ENCODE peak calls at places on chromosomes 1 and 21, in five cellular contexts. P, Y, D, G and V are unnamed samples.

GRCh38 chr1:98496246-98496995 is 165.1 kb upstream of the SNX7 start:
- DNase-seq in P (no peak), Y (no peak), D (no peak), G (peak; percentile 11), V (no peak)

GRCh38 chr1:1358433-1359201 is at the start of gene MXRA8:
- DNase-seq in P (peak; percentile 36), Y (peak; percentile 66), D (no peak), G (peak; percentile 82), V (peak; percentile 94)

GRCh38 chr1:54969879-54970278 is 10.5 kb upstream of the TMEM61 start:
- DNase-seq in P (no peak), Y (no peak), D (no peak), G (no peak), V (no peak)

GRCh38 chr21:46457801-46458314 is 833 bp upstream of the DIP2A start:
- DNase-seq in P (peak; percentile 49), Y (no peak), D (peak; percentile 65), G (peak; percentile 40), V (no peak)

GRCh38 chr1:2099871-2100774 is 49.9 kb downstream of the PRKCZ start:
- DNase-seq in P (no peak), Y (no peak), D (no peak), G (no peak), V (no peak)

GRCh38 chr1:223531742-223532341 is 133.7 kb downstream of the CAPN8 start:
- DNase-seq in P (peak; percentile 68), Y (peak; percentile 90), D (peak; percentile 59), G (peak; percentile 19), V (peak; percentile 10)

GRCh38 chr1:34272152-34272551 is 95.4 kb downstream of the C1orf94 start:
- DNase-seq in P (no peak), Y (no peak), D (no peak), G (no peak), V (no peak)

GRCh38 chr1:77888071-77888428 is 374 bp upstream of the NEXN start:
- DNase-seq in P (peak; percentile 2), Y (no peak), D (no peak), G (peak; percentile 74), V (no peak)

GRCh38 chr1:178024504-178024903 is 54.6 kb upstream of the SEC16B start:
- DNase-seq in P (no peak), Y (no peak), D (no peak), G (no peak), V (no peak)

GRCh38 chr1:58816072-58816746 is 32.4 kb upstream of the JUN start:
- DNase-seq in P (peak; percentile 64), Y (peak; percentile 82), D (peak; percentile 94), G (peak; percentile 89), V (peak; percentile 95)

GRCh38 chr21:41000838-41001237 is 153.9 kb upstream of the DSCAM start:
- DNase-seq in P (no peak), Y (no peak), D (no peak), G (no peak), V (no peak)

GRCh38 chr1:29513357-29513756 is 277.0 kb downstream of the PTPRU start:
- DNase-seq in P (peak; percentile 75), Y (peak; percentile 69), D (peak; percentile 60), G (peak; percentile 70), V (peak; percentile 54)

GRCh38 chr1:205444931-205445652 is 10.8 kb downstream of the BLACAT1 start:
- DNase-seq in P (no peak), Y (peak; percentile 77), D (no peak), G (no peak), V (no peak)

GRCh38 chr1:234495231-234495990 is 16.4 kb upstream of the TARBP1 start:
- DNase-seq in P (no peak), Y (no peak), D (no peak), G (peak; percentile 94), V (peak; percentile 95)

GRCh38 chr1:92960395-92961130 is 699 bp downstream of the DIPK1A start:
- DNase-seq in P (peak; percentile 52), Y (no peak), D (peak; percentile 79), G (peak; percentile 82), V (peak; percentile 84)

GRCh38 chr1:64482128-64482527 is 12.2 kb downstream of the CACHD1 start:
- DNase-seq in P (no peak), Y (no peak), D (no peak), G (no peak), V (no peak)

GRCh38 chr1:27074175-27074780 is 61.6 kb upstream of the TENT5B start:
- DNase-seq in P (no peak), Y (no peak), D (no peak), G (peak; percentile 12), V (no peak)

GRCh38 chr1:44040856-44041255 is 9.6 kb upstream of the SLC6A9 start:
- DNase-seq in P (no peak), Y (no peak), D (no peak), G (no peak), V (no peak)

GRCh38 chr1:173062156-173062938 is 11.6 kb upstream of the TNFSF18 start:
- DNase-seq in P (no peak), Y (no peak), D (no peak), G (peak; percentile 80), V (peak; percentile 61)

GRCh38 chr1:75316230-75316629 is 182.0 kb downstream of the LHX8 start:
- DNase-seq in P (no peak), Y (no peak), D (no peak), G (no peak), V (no peak)

GRCh38 chr21:18603246-18603645 is 199.7 kb upstream of the TMPRSS15 start:
- DNase-seq in P (no peak), Y (no peak), D (no peak), G (no peak), V (no peak)

GRCh38 chr1:150484861-150485260 is 2.4 kb upstream of the TARS2 start:
- DNase-seq in P (no peak), Y (no peak), D (no peak), G (peak; percentile 24), V (no peak)

GRCh38 chr1:23719162-23719820 is 24.0 kb upstream of the ELOA start:
- DNase-seq in P (no peak), Y (no peak), D (no peak), G (peak; percentile 85), V (no peak)

GRCh38 chr1:107766533-107766932 is 198.4 kb downstream of the VAV3 start:
- DNase-seq in P (no peak), Y (no peak), D (no peak), G (no peak), V (no peak)

GRCh38 chr21:33816148-33816547 is 99.5 kb downstream of the ATP5PO start:
- DNase-seq in P (no peak), Y (no peak), D (no peak), G (no peak), V (no peak)

GRCh38 chr1:228552596-228553176 is 65.5 kb downstream of the RNF187 start:
- DNase-seq in P (no peak), Y (no peak), D (no peak), G (no peak), V (no peak)

GRCh38 chr1:159247266-159247665 is 42.6 kb downstream of the ACKR1 start:
- DNase-seq in P (no peak), Y (no peak), D (no peak), G (no peak), V (no peak)

GRCh38 chr1:7623886-7624285 is 147.2 kb upstream of the VAMP3 start:
- DNase-seq in P (no peak), Y (no peak), D (no peak), G (no peak), V (no peak)

GRCh38 chr1:48817505-48818114 is 40.9 kb upstream of the BEND5 start:
- DNase-seq in P (peak; percentile 71), Y (peak; percentile 76), D (peak; percentile 51), G (peak; percentile 31), V (no peak)

GRCh38 chr1:66335859-66336640 is 197.9 kb upstream of the SGIP1 start:
- DNase-seq in P (no peak), Y (no peak), D (no peak), G (peak; percentile 61), V (no peak)

GRCh38 chr1:198212675-198213074 is 55.9 kb downstream of the NEK7 start:
- DNase-seq in P (no peak), Y (no peak), D (no peak), G (peak; percentile 98), V (no peak)
- H3K9me3 ChIP-seq in P (no peaks in the 10 kb centered on the region), Y (peaks cover 3% of the 10 kb centered on the region), D (peaks cover 26% of the 10 kb centered on the region), G (peaks cover 7% of the 10 kb centered on the region), V (peaks cover 4% of the 10 kb centered on the region)

DNA sequence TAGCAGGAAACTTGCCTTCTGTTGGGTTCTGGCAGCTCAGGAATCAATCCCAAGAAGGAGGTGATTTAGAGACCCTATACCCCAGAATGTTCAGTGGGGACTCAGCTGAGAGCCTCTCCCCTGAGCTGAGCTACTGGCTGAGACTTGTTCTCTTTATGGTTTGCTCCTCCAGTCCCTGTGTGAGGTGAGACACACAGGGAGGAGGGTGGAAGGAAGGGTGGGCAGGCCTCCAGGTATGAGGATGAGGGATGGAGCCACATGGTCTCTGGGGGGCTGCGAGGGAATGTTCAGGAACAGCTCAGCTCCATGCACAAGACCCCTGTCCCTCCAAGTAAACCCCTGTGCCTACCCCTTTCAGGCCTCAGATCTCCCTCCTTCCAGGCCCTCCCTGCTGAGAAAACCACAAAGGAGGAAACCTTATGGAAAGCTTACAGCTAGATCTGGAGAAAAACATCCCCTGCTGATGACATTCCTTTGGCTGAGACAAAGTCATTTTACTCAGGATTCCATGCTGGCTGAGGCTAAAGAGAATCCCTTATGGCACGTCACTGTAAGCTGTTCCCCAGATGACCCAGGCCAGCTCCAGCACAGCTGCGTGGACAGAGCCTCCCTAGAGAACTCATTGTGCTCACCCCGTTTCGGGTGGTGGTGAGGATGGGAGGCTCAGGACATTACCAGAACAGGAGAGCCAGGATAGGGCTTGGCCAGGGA is 91.5 kb upstream of the IPO9 start:
- DNase-seq in P (no peak), Y (no peak), D (no peak), G (peak; percentile 92), V (no peak)
- H3K4me1 ChIP-seq in P (no peaks in the 10 kb centered on the region), Y (peaks cover 39% of the 10 kb centered on the region), D (peaks cover 25% of the 10 kb centered on the region), G (peaks cover 46% of the 10 kb centered on the region), V (peaks cover 6% of the 10 kb centered on the region)

GRCh38 chr21:30779269-30779668 is 24.0 kb upstream of the KRTAP21-1 start:
- DNase-seq in P (no peak), Y (no peak), D (no peak), G (no peak), V (no peak)
- H3K9me3 ChIP-seq in P (no peaks in the 10 kb centered on the region), Y (no peaks in the 10 kb centered on the region), D (no peaks in the 10 kb centered on the region), G (peaks cover 4% of the 10 kb centered on the region), V (no peaks in the 10 kb centered on the region)

DNA sequence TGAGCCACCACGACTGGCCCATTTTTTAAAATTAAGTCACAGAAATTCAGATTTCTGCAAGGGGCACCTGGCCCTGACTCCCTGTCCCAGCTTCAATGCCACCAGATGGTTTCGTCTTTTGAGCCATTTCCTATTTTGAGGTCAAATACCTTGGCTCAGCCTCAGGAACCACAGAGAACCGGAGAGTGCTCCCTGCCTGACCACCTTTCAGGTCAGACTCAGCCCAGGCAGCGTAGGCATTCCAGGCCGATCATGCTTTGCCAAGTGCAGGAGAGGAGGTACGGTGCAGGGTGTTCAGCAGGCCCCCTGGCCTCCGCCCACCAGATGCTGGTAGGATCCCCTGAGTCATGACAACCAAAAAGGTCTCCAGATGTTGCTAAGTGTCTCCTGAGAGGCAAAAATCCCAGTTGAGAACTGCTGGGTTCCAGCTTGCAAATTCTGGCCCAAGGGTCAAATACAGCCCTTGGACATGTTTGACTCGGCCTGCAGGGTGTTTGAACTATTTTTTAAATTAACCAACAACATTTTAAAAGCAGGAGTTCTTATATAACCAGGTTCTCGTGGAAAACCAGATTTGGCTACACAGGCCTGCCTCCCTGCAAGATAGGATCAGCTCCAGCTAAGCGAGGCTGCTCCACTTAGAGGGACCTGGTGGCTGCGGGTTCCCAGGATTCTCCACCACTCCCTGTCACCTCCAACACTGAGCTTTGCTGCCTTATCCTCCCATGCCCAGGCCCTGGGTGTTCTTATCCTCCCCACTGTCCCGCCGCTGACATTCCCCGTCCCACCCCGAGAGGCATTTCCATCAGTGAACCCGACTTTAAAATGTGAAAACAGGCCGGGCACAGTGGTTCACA is 61.9 kb upstream of the TARDBP start:
- DNase-seq in P (no peak), Y (no peak), D (peak; percentile 56), G (no peak), V (no peak)
- H3K4me1 ChIP-seq in P (peaks cover 13% of the 10 kb centered on the region), Y (no peaks in the 10 kb centered on the region), D (peaks cover 33% of the 10 kb centered on the region), G (no peaks in the 10 kb centered on the region), V (no peaks in the 10 kb centered on the region)